ENCODE peak calls at places on chromosomes 7 and 10, in nine cellular contexts. N is A549; V is GM23338; P is CD8-positive, alpha-beta T cell; R is spleen; A is left ventricle myocardium inferior; U is psoas muscle; G is IMR-90; S is lung. C is an unnamed sample.

GRCh38 chr10:133318494-133319127 is 9.9 kb downstream of the ZNF511 start:
- DNase-seq in N (peak), V (peak), P (peak), R (peak), A (peak), U (peak), G (peak), S (peak), C (peak)

GRCh38 chr7:135834262-135834661 is 85.6 kb upstream of the FAM180A start:
- DNase-seq in N (no peak), V (no peak), P (no peak), R (no peak), A (no peak), U (no peak), G (no peak), S (no peak), C (no peak)

GRCh38 chr10:5812283-5813090 is 747 bp downstream of the GDI2 start:
- DNase-seq in N (peak), V (peak), P (peak), R (peak), A (peak), U (peak), G (no peak), S (peak), C (peak)

GRCh38 chr10:131946880-131947279 is 34.8 kb downstream of the BNIP3 start:
- DNase-seq in N (no peak), V (no peak), P (no peak), R (peak), A (no peak), U (no peak), G (no peak), S (no peak), C (no peak)

GRCh38 chr10:30349967-30350735 is 1.1 kb upstream of the MTPAP start:
- DNase-seq in N (no peak), V (no peak), P (no peak), R (no peak), A (peak), U (no peak), G (no peak), S (no peak), C (no peak)

GRCh38 chr7:73829505-73829904 is 1.3 kb upstream of the CLDN4 start:
- DNase-seq in N (no peak), V (peak), P (no peak), R (no peak), A (no peak), U (no peak), G (no peak), S (no peak), C (peak)

GRCh38 chr10:101668566-101668965 is 26.4 kb downstream of the FBXW4 start:
- DNase-seq in N (no peak), V (no peak), P (no peak), R (no peak), A (no peak), U (no peak), G (no peak), S (no peak), C (no peak)

GRCh38 chr7:138116156-138116555 is 39.9 kb downstream of the AKR1D1 start:
- DNase-seq in N (peak), V (no peak), P (no peak), R (no peak), A (no peak), U (no peak), G (peak), S (peak), C (no peak)

GRCh38 chr7:114026486-114027089 is 107.8 kb upstream of the PPP1R3A start:
- DNase-seq in N (peak), V (peak), P (peak), R (no peak), A (no peak), U (no peak), G (peak), S (no peak), C (no peak)

GRCh38 chr10:31723074-31723750 is 205.4 kb downstream of the ARHGAP12 start:
- DNase-seq in N (no peak), V (no peak), P (no peak), R (no peak), A (no peak), U (no peak), G (peak), S (no peak), C (no peak)

GRCh38 chr7:93374345-93374940 is 142.3 kb downstream of the VPS50 start:
- DNase-seq in N (peak), V (peak), P (no peak), R (no peak), A (no peak), U (no peak), G (peak), S (no peak), C (no peak)

GRCh38 chr10:111081595-111081994 is 4.8 kb downstream of the ADRA2A start:
- DNase-seq in N (no peak), V (no peak), P (no peak), R (no peak), A (no peak), U (no peak), G (no peak), S (no peak), C (no peak)

GRCh38 chr10:110910138-110910537 is 8.8 kb downstream of the BBIP1 start:
- DNase-seq in N (no peak), V (no peak), P (no peak), R (no peak), A (no peak), U (no peak), G (no peak), S (no peak), C (no peak)

GRCh38 chr10:122551450-122551849 is 9.1 kb upstream of the DMBT1 start:
- DNase-seq in N (no peak), V (peak), P (peak), R (no peak), A (no peak), U (no peak), G (no peak), S (no peak), C (peak)

GRCh38 chr10:110323503-110323902 is 18.8 kb upstream of the SMNDC1 start:
- DNase-seq in N (peak), V (no peak), P (no peak), R (no peak), A (no peak), U (no peak), G (peak), S (no peak), C (no peak)

GRCh38 chr7:97016392-97017196 is 8.0 kb downstream of the DLX5 start:
- DNase-seq in N (peak), V (peak), P (no peak), R (no peak), A (no peak), U (no peak), G (no peak), S (no peak), C (no peak)

GRCh38 chr10:117391436-117392205 is 16.4 kb upstream of the PDZD8 start:
- DNase-seq in N (no peak), V (no peak), P (no peak), R (no peak), A (peak), U (peak), G (peak), S (peak), C (peak)

GRCh38 chr7:50304911-50305621 is 550 bp downstream of the IKZF1 start:
- DNase-seq in N (no peak), V (peak), P (peak), R (peak), A (no peak), U (no peak), G (no peak), S (no peak), C (no peak)

GRCh38 chr7:142745783-142746182 is 3.5 kb upstream of the PRSS1 start:
- DNase-seq in N (no peak), V (no peak), P (no peak), R (no peak), A (no peak), U (no peak), G (no peak), S (no peak), C (no peak)

GRCh38 chr7:92768501-92769360 is 67.6 kb downstream of the CDK6 start:
- DNase-seq in N (no peak), V (peak), P (no peak), R (no peak), A (no peak), U (no peak), G (peak), S (no peak), C (no peak)

GRCh38 chr10:92757066-92757716 is 67.4 kb downstream of the HHEX start:
- DNase-seq in N (peak), V (peak), P (no peak), R (peak), A (peak), U (peak), G (peak), S (peak), C (peak)

GRCh38 chr7:77831481-77831880 is 32.9 kb downstream of the PHTF2 start:
- DNase-seq in N (no peak), V (no peak), P (no peak), R (no peak), A (no peak), U (no peak), G (no peak), S (no peak), C (no peak)

GRCh38 chr10:50674469-50675254 is 50.9 kb upstream of the SGMS1 start:
- DNase-seq in N (no peak), V (peak), P (no peak), R (no peak), A (no peak), U (no peak), G (no peak), S (no peak), C (no peak)

GRCh38 chr7:96479015-96479645 is 157.2 kb upstream of the SLC25A13 start:
- DNase-seq in N (no peak), V (no peak), P (no peak), R (no peak), A (no peak), U (no peak), G (no peak), S (no peak), C (no peak)

GRCh38 chr7:70178787-70179186 is 580.5 kb downstream of the AUTS2 start:
- DNase-seq in N (peak), V (no peak), P (no peak), R (no peak), A (no peak), U (no peak), G (no peak), S (peak), C (no peak)

GRCh38 chr10:11035318-11035920 is 17.7 kb downstream of the CELF2 start:
- DNase-seq in N (no peak), V (peak), P (no peak), R (no peak), A (no peak), U (peak), G (peak), S (no peak), C (no peak)

GRCh38 chr10:131775444-131775832 is 125.4 kb upstream of the PPP2R2D start:
- DNase-seq in N (no peak), V (no peak), P (no peak), R (no peak), A (no peak), U (no peak), G (no peak), S (no peak), C (no peak)

GRCh38 chr7:118185163-118185860 is 1.3 kb downstream of the LSM8 start:
- DNase-seq in N (no peak), V (no peak), P (no peak), R (no peak), A (no peak), U (no peak), G (peak), S (no peak), C (no peak)

GRCh38 chr7:55733584-55733983 is 129.0 kb downstream of the SEPTIN14 start:
- DNase-seq in N (no peak), V (peak), P (no peak), R (no peak), A (no peak), U (no peak), G (peak), S (no peak), C (no peak)

GRCh38 chr7:124924906-124925305 is 4.7 kb downstream of the POT1 start:
- DNase-seq in N (no peak), V (no peak), P (no peak), R (no peak), A (no peak), U (no peak), G (no peak), S (no peak), C (no peak)

GRCh38 chr7:3042861-3043489 is 692 bp downstream of the CARD11 start:
- DNase-seq in N (no peak), V (peak), P (peak), R (peak), A (no peak), U (no peak), G (no peak), S (no peak), C (no peak)

GRCh38 chr10:132974886-132975881 is 32.8 kb upstream of the CFAP46 start:
- DNase-seq in N (no peak), V (no peak), P (no peak), R (peak), A (peak), U (peak), G (no peak), S (no peak), C (no peak)

GRCh38 chr7:9091282-9091681 is 657.9 kb downstream of the NXPH1 start:
- DNase-seq in N (no peak), V (peak), P (no peak), R (no peak), A (no peak), U (no peak), G (no peak), S (no peak), C (no peak)
- TF ChIP-seq CTCF in N (no peak), V (peak), P (no peak), R (no peak), A (no peak), U (no peak), G (no peak), S (no peak), C (no peak)

DNA sequence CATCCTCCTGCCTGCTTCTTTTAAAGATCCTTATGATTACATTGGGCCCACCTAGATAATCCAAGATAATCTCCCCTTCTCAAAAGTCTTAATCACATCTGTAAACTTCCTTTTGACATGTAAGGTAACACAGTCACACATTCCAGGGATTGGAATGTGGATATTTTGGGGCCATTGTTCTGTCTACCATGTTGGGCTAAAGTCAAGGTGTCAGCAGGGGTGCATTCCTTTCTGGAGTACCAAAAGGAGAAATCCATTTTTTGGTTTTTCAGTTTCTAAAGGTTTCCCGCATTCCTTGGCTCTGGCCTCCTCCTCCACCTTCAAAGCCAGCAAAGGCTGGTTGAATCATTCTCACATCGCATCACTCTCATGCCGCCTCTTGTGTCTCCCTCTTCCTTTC is 197.6 kb upstream of the NFE2L3 start:
- DNase-seq in N (no peak), V (peak), P (no peak), R (no peak), A (no peak), U (no peak), G (no peak), S (no peak), C (no peak)
- H3K27ac ChIP-seq in N (no peak), V (peak), P (no peak), R (no peak), A (no peak), U (no peak), G (no peak), S (no peak), C (no peak)

GRCh38 chr10:104791471-104791870 is 150.4 kb downstream of the SORCS3 start:
- DNase-seq in N (no peak), V (no peak), P (no peak), R (no peak), A (no peak), U (no peak), G (no peak), S (no peak), C (no peak)
- H3K4me3 ChIP-seq in N (no peak), V (no peak), P (no peak), R (no peak), A (no peak), U (no peak), G (no peak), S (no peak), C (no peak)

GRCh38 chr7:36084485-36085091 is 68.5 kb upstream of the EEPD1 start:
- DNase-seq in N (peak), V (peak), P (no peak), R (no peak), A (no peak), U (peak), G (peak), S (no peak), C (peak)
- TF ChIP-seq CTCF in N (peak), V (peak), P (no peak), R (no peak), A (peak), U (peak), G (peak), S (no peak), C (peak)

GRCh38 chr10:73634397-73634796 is 6.9 kb downstream of the MYOZ1 start:
- DNase-seq in N (no peak), V (no peak), P (no peak), R (no peak), A (no peak), U (no peak), G (no peak), S (no peak), C (no peak)
- H3K27ac ChIP-seq in N (no peak), V (no peak), P (no peak), R (no peak), A (no peak), U (peak), G (no peak), S (no peak), C (no peak)

GRCh38 chr10:89537361-89537760 is 2.0 kb upstream of the SLC16A12 start:
- DNase-seq in N (no peak), V (no peak), P (no peak), R (no peak), A (no peak), U (no peak), G (no peak), S (no peak), C (no peak)

GRCh38 chr10:89535185-89536012 is at the start of gene SLC16A12:
- DNase-seq in N (no peak), V (peak), P (no peak), R (no peak), A (peak), U (peak), G (no peak), S (no peak), C (peak)

GRCh38 chr10:89532476-89532875 is 2.9 kb downstream of the SLC16A12 start:
- DNase-seq in N (no peak), V (no peak), P (no peak), R (no peak), A (no peak), U (no peak), G (no peak), S (no peak), C (no peak)

GRCh38 chr10:89536013-89536354 is 590 bp upstream of the SLC16A12 start:
- DNase-seq in N (no peak), V (no peak), P (no peak), R (no peak), A (no peak), U (no peak), G (no peak), S (no peak), C (no peak)

GRCh38 chr10:89534826-89535166 is 598 bp downstream of the SLC16A12 start:
- DNase-seq in N (no peak), V (no peak), P (no peak), R (no peak), A (no peak), U (no peak), G (no peak), S (no peak), C (no peak)
- H3K4me3 ChIP-seq in N (peak), V (peak), P (no peak), R (peak), A (peak), U (peak), G (peak), S (no peak), C (peak)

GRCh38 chr7:100111914-100112313 is 7.2 kb downstream of the TAF6 start:
- DNase-seq in N (no peak), V (no peak), P (no peak), R (no peak), A (no peak), U (no peak), G (no peak), S (no peak), C (no peak)

GRCh38 chr7:100107890-100108289 is 6.4 kb downstream of the AP4M1 start:
- DNase-seq in N (no peak), V (no peak), P (no peak), R (no peak), A (no peak), U (no peak), G (no peak), S (no peak), C (no peak)

GRCh38 chr7:100107125-100107737 is 5.8 kb downstream of the AP4M1 start:
- DNase-seq in N (no peak), V (no peak), P (no peak), R (no peak), A (no peak), U (no peak), G (no peak), S (no peak), C (no peak)

GRCh38 chr7:100111156-100111555 is 8.0 kb downstream of the TAF6 start:
- DNase-seq in N (no peak), V (no peak), P (no peak), R (no peak), A (no peak), U (no peak), G (no peak), S (no peak), C (no peak)

GRCh38 chr7:100109521-100110163 is 8.2 kb downstream of the AP4M1 start:
- DNase-seq in N (no peak), V (no peak), P (no peak), R (no peak), A (no peak), U (no peak), G (no peak), S (no peak), C (no peak)
- TF ChIP-seq CTCF in N (no peak), V (peak), P (no peak), R (no peak), A (no peak), U (no peak), G (peak), S (no peak), C (no peak)

GRCh38 chr10:77533156-77533886 is 104.3 kb downstream of the KCNMA1 start:
- DNase-seq in N (peak), V (no peak), P (no peak), R (no peak), A (no peak), U (no peak), G (no peak), S (no peak), C (no peak)

GRCh38 chr10:77537051-77537450 is 100.6 kb downstream of the KCNMA1 start:
- DNase-seq in N (no peak), V (no peak), P (no peak), R (no peak), A (no peak), U (no peak), G (no peak), S (no peak), C (no peak)

GRCh38 chr10:77531441-77532001 is 106.1 kb downstream of the KCNMA1 start:
- DNase-seq in N (peak), V (no peak), P (no peak), R (no peak), A (no peak), U (peak), G (peak), S (no peak), C (no peak)

GRCh38 chr10:77532068-77532467 is 105.5 kb downstream of the KCNMA1 start:
- DNase-seq in N (no peak), V (no peak), P (no peak), R (no peak), A (no peak), U (no peak), G (peak), S (no peak), C (no peak)

DNA sequence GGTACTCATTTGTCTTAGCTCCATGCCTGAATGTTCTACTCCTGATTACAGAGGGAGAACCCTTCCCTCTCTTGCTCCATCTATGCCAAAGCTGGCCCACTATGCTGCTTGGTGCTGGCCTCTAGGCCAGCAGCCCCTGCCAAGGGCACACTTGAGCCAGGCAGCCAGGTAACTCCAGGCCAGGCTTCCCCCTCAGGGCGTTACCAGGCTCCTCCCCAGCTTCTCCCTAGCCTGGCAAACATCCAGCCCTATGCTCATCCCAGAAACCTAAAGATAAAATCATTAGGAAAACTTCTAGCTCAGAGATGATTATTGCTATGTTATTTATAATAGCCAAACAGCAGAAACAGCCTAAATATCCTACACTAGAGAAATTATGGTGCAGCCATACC is 103.7 kb downstream of the KCNMA1 start:
- DNase-seq in N (no peak), V (no peak), P (no peak), R (no peak), A (no peak), U (no peak), G (no peak), S (no peak), C (peak)
- H3K27ac ChIP-seq in N (peak), V (no peak), P (no peak), R (peak), A (no peak), U (no peak), G (no peak), S (no peak), C (no peak)

GRCh38 chr10:69807696-69808095 is 6.0 kb downstream of the COL13A1 start:
- DNase-seq in N (peak), V (peak), P (no peak), R (peak), A (no peak), U (no peak), G (peak), S (no peak), C (no peak)
- H3K4me3 ChIP-seq in N (no peak), V (no peak), P (no peak), R (no peak), A (no peak), U (no peak), G (no peak), S (no peak), C (no peak)

GRCh38 chr7:867001-867405 is 9.4 kb upstream of the GET4 start:
- DNase-seq in N (no peak), V (no peak), P (no peak), R (peak), A (peak), U (peak), G (peak), S (no peak), C (peak)

GRCh38 chr7:868189-868486 is 8.2 kb upstream of the GET4 start:
- DNase-seq in N (no peak), V (no peak), P (no peak), R (peak), A (no peak), U (no peak), G (no peak), S (no peak), C (no peak)

GRCh38 chr7:865921-866320 is 10.4 kb upstream of the GET4 start:
- DNase-seq in N (no peak), V (no peak), P (no peak), R (no peak), A (no peak), U (no peak), G (no peak), S (no peak), C (no peak)

GRCh38 chr7:869348-869747 is 7.0 kb upstream of the GET4 start:
- DNase-seq in N (no peak), V (no peak), P (no peak), R (no peak), A (no peak), U (no peak), G (no peak), S (no peak), C (no peak)

GRCh38 chr7:867406-868188 is 8.8 kb upstream of the GET4 start:
- DNase-seq in N (peak), V (no peak), P (no peak), R (peak), A (no peak), U (peak), G (peak), S (no peak), C (peak)
- TF ChIP-seq CTCF in N (no peak), V (no peak), P (no peak), R (no peak), A (no peak), U (no peak), G (peak), S (no peak), C (peak)